ENCODE peak calls at places on chromosomes 5 and 9, in six cellular contexts. R is AG09319; Z is activated CD4-positive, alpha-beta T cell treated with anti-CD3 and anti-CD28 coated beads, Interleukin-2, amount 50 U/mL, for 1 hour; H is substantia nigra; L is RPMI7951; M is sigmoid colon. Q is an unnamed sample.

GRCh38 chr5:153903321-153903720 is 135.4 kb downstream of the FAM114A2 start:
- DNase-seq in R (no peak), Z (no peak), H (no peak), L (no peak), M (no peak), Q (no peak)

GRCh38 chr5:98899456-98899855 is 29.4 kb downstream of the CHD1 start:
- DNase-seq in R (no peak), Z (no peak), H (no peak), L (no peak), M (no peak), Q (no peak)

GRCh38 chr9:115989816-115990215 is 163.8 kb upstream of the PAPPA start:
- DNase-seq in R (no peak), Z (no peak), H (no peak), L (no peak), M (no peak), Q (no peak)

GRCh38 chr5:133612021-133612860 is at the start of gene FSTL4:
- DNase-seq in R (no peak), Z (peak), H (peak), L (no peak), M (no peak), Q (no peak)

GRCh38 chr5:125685771-125686170 is 737.4 kb upstream of the GRAMD2B start:
- DNase-seq in R (no peak), Z (no peak), H (no peak), L (no peak), M (no peak), Q (no peak)

GRCh38 chr5:151413800-151414199 is 33.6 kb upstream of the SLC36A1 start:
- DNase-seq in R (no peak), Z (no peak), H (no peak), L (no peak), M (no peak), Q (no peak)

GRCh38 chr5:148682283-148683026 is 28.1 kb upstream of the HTR4 start:
- DNase-seq in R (no peak), Z (no peak), H (no peak), L (no peak), M (no peak), Q (no peak)

GRCh38 chr9:126615251-126615790 is 1.6 kb downstream of the LMX1B start:
- DNase-seq in R (no peak), Z (no peak), H (no peak), L (no peak), M (no peak), Q (no peak)

GRCh38 chr9:87639949-87640348 is 86.0 kb upstream of the CTSL start:
- DNase-seq in R (no peak), Z (no peak), H (no peak), L (no peak), M (no peak), Q (no peak)

GRCh38 chr5:159017787-159018186 is 81.9 kb downstream of the EBF1 start:
- DNase-seq in R (no peak), Z (no peak), H (no peak), L (peak), M (peak), Q (no peak)

GRCh38 chr5:74257645-74258328 is 382.7 kb downstream of the ENC1 start:
- DNase-seq in R (no peak), Z (no peak), H (no peak), L (peak), M (peak), Q (no peak)

GRCh38 chr5:113244966-113245365 is 189.8 kb downstream of the TSSK1B start:
- DNase-seq in R (no peak), Z (no peak), H (no peak), L (no peak), M (no peak), Q (no peak)

GRCh38 chr9:16436545-16436944 is 433.9 kb downstream of the BNC2 start:
- DNase-seq in R (no peak), Z (no peak), H (no peak), L (no peak), M (no peak), Q (no peak)

GRCh38 chr9:99114846-99115500 is 10.1 kb downstream of the TGFBR1 start:
- DNase-seq in R (no peak), Z (no peak), H (no peak), L (peak), M (no peak), Q (peak)

GRCh38 chr9:128627906-128628305 is 28.7 kb downstream of the DYNC2I2 start:
- DNase-seq in R (no peak), Z (no peak), H (no peak), L (no peak), M (no peak), Q (no peak)

GRCh38 chr5:65482280-65482726 is 583 bp upstream of the ADAMTS6 start:
- DNase-seq in R (peak), Z (no peak), H (no peak), L (peak), M (no peak), Q (peak)

GRCh38 chr5:88979244-88979643 is 96.3 kb upstream of the MEF2C start:
- DNase-seq in R (no peak), Z (no peak), H (no peak), L (peak), M (no peak), Q (no peak)

GRCh38 chr5:45774528-45774927 is 78.3 kb upstream of the HCN1 start:
- DNase-seq in R (no peak), Z (no peak), H (no peak), L (no peak), M (no peak), Q (peak)

GRCh38 chr9:113626735-113627495 is 163.4 kb downstream of the RGS3 start:
- DNase-seq in R (no peak), Z (no peak), H (no peak), L (no peak), M (peak), Q (no peak)

GRCh38 chr5:143148461-143149170 is 254.9 kb downstream of the NR3C1 start:
- DNase-seq in R (no peak), Z (no peak), H (no peak), L (no peak), M (no peak), Q (no peak)

GRCh38 chr9:125747765-125748510 is 765 bp downstream of the PBX3 start:
- DNase-seq in R (no peak), Z (peak), H (peak), L (peak), M (peak), Q (peak)